ENCODE peak calls at places on chromosome 18, in five cellular contexts. One of them, this sample, is unnamed.

GRCh38 chr18:34773961-34774754 is 64.1 kb downstream of the DTNA start:
- DNase-seq in SK-N-SH: peak; percentile 54
- DNase-seq in transverse colon: peak; percentile 27
- DNase-seq in stomach: peak; percentile 59
- DNase-seq in prostate gland: no peak
- DNase-seq in this sample: no peak

GRCh38 chr18:34219651-34220050 is 5.1 kb downstream of the NOL4 start:
- DNase-seq in SK-N-SH: peak; percentile 78
- DNase-seq in transverse colon: no peak
- DNase-seq in stomach: no peak
- DNase-seq in prostate gland: no peak
- DNase-seq in this sample: no peak

GRCh38 chr18:79962835-79963657 is 1.4 kb upstream of the HSBP1L1 start:
- DNase-seq in SK-N-SH: no peak
- DNase-seq in transverse colon: no peak
- DNase-seq in stomach: no peak
- DNase-seq in prostate gland: no peak
- DNase-seq in this sample: peak; percentile 64

GRCh38 chr18:22167471-22168151 is 1.8 kb upstream of the GATA6 start:
- DNase-seq in SK-N-SH: peak; percentile 40
- DNase-seq in transverse colon: peak; percentile 60
- DNase-seq in stomach: no peak
- DNase-seq in prostate gland: no peak
- DNase-seq in this sample: no peak

GRCh38 chr18:79200546-79201268 is 131.5 kb downstream of the ATP9B start:
- DNase-seq in SK-N-SH: peak; percentile 55
- DNase-seq in transverse colon: peak; percentile 23
- DNase-seq in stomach: no peak
- DNase-seq in prostate gland: peak; percentile 79
- DNase-seq in this sample: peak; percentile 33

GRCh38 chr18:23982154-23983071 is 32.1 kb upstream of the TTC39C start:
- DNase-seq in SK-N-SH: peak; percentile 48
- DNase-seq in transverse colon: peak; percentile 48
- DNase-seq in stomach: no peak
- DNase-seq in prostate gland: no peak
- DNase-seq in this sample: no peak

GRCh38 chr18:9711361-9712129 is 3.4 kb downstream of the RAB31 start:
- DNase-seq in SK-N-SH: no peak
- DNase-seq in transverse colon: no peak
- DNase-seq in stomach: no peak
- DNase-seq in prostate gland: no peak
- DNase-seq in this sample: peak; percentile 48

GRCh38 chr18:32326450-32327309 is 136.8 kb downstream of the MEP1B start:
- DNase-seq in SK-N-SH: no peak
- DNase-seq in transverse colon: no peak
- DNase-seq in stomach: no peak
- DNase-seq in prostate gland: no peak
- DNase-seq in this sample: no peak

GRCh38 chr18:67644226-67644625 is 127.7 kb upstream of the DSEL start:
- DNase-seq in SK-N-SH: no peak
- DNase-seq in transverse colon: no peak
- DNase-seq in stomach: no peak
- DNase-seq in prostate gland: no peak
- DNase-seq in this sample: no peak

GRCh38 chr18:51621103-51621969 is 423.9 kb upstream of the MEX3C start:
- DNase-seq in SK-N-SH: peak; percentile 53
- DNase-seq in transverse colon: peak; percentile 37
- DNase-seq in stomach: peak; percentile 41
- DNase-seq in prostate gland: no peak
- DNase-seq in this sample: peak; percentile 8

GRCh38 chr18:31679133-31679731 is 5.1 kb downstream of the B4GALT6 start:
- DNase-seq in SK-N-SH: no peak
- DNase-seq in transverse colon: no peak
- DNase-seq in stomach: no peak
- DNase-seq in prostate gland: no peak
- DNase-seq in this sample: no peak

GRCh38 chr18:63301458-63301857 is 18.1 kb downstream of the BCL2 start:
- DNase-seq in SK-N-SH: no peak
- DNase-seq in transverse colon: no peak
- DNase-seq in stomach: no peak
- DNase-seq in prostate gland: no peak
- DNase-seq in this sample: no peak

GRCh38 chr18:77051581-77052296 is 80.8 kb downstream of the MBP start:
- DNase-seq in SK-N-SH: no peak
- DNase-seq in transverse colon: no peak
- DNase-seq in stomach: no peak
- DNase-seq in prostate gland: no peak
- DNase-seq in this sample: no peak

GRCh38 chr18:22346968-22347611 is 70.6 kb downstream of the CTAGE1 start:
- DNase-seq in SK-N-SH: no peak
- DNase-seq in transverse colon: peak; percentile 86
- DNase-seq in stomach: peak; percentile 79
- DNase-seq in prostate gland: no peak
- DNase-seq in this sample: no peak

GRCh38 chr18:39871976-39872375 is 2083.1 kb upstream of the PIK3C3 start:
- DNase-seq in SK-N-SH: no peak
- DNase-seq in transverse colon: no peak
- DNase-seq in stomach: no peak
- DNase-seq in prostate gland: no peak
- DNase-seq in this sample: no peak

GRCh38 chr18:74745658-74746403 is 148.2 kb downstream of the ZNF407 start:
- DNase-seq in SK-N-SH: peak; percentile 11
- DNase-seq in transverse colon: no peak
- DNase-seq in stomach: no peak
- DNase-seq in prostate gland: no peak
- DNase-seq in this sample: no peak

GRCh38 chr18:361941-362913 is 94.4 kb upstream of the THOC1 start:
- DNase-seq in SK-N-SH: peak; percentile 74
- DNase-seq in transverse colon: no peak
- DNase-seq in stomach: no peak
- DNase-seq in prostate gland: no peak
- DNase-seq in this sample: no peak

GRCh38 chr18:21203842-21204241 is 38.2 kb upstream of the GREB1L start:
- DNase-seq in SK-N-SH: no peak
- DNase-seq in transverse colon: no peak
- DNase-seq in stomach: no peak
- DNase-seq in prostate gland: no peak
- DNase-seq in this sample: no peak

GRCh38 chr18:35220424-35220823 is 20.4 kb upstream of the ZNF397 start:
- DNase-seq in SK-N-SH: no peak
- DNase-seq in transverse colon: peak; percentile 12
- DNase-seq in stomach: no peak
- DNase-seq in prostate gland: no peak
- DNase-seq in this sample: no peak

GRCh38 chr18:58045265-58046086 is 1.4 kb downstream of the NEDD4L start:
- DNase-seq in SK-N-SH: peak; percentile 42
- DNase-seq in transverse colon: peak; percentile 78
- DNase-seq in stomach: peak; percentile 78
- DNase-seq in prostate gland: peak; percentile 88
- DNase-seq in this sample: peak; percentile 14
- TF ChIP-seq POLR2AphosphoS5 in SK-N-SH: no peak
- TF ChIP-seq POLR2AphosphoS5 in transverse colon: peak; percentile 39
- TF ChIP-seq POLR2AphosphoS5 in stomach: no peak
- TF ChIP-seq POLR2AphosphoS5 in prostate gland: peak; percentile 70
- TF ChIP-seq POLR2AphosphoS5 in this sample: no peak

GRCh38 chr18:54223568-54224241 is 764 bp downstream of the MBD2 start:
- DNase-seq in SK-N-SH: peak; percentile 40
- DNase-seq in transverse colon: peak; percentile 86
- DNase-seq in stomach: peak; percentile 69
- DNase-seq in prostate gland: peak; percentile 72
- DNase-seq in this sample: peak; percentile 25
- TF ChIP-seq POLR2AphosphoS5 in SK-N-SH: no peak
- TF ChIP-seq POLR2AphosphoS5 in transverse colon: peak; percentile 36
- TF ChIP-seq POLR2AphosphoS5 in stomach: peak; percentile 49
- TF ChIP-seq POLR2AphosphoS5 in prostate gland: peak; percentile 63
- TF ChIP-seq POLR2AphosphoS5 in this sample: no peak

GRCh38 chr18:13219576-13219975 is 1.0 kb downstream of the LDLRAD4 start:
- DNase-seq in SK-N-SH: no peak
- DNase-seq in transverse colon: no peak
- DNase-seq in stomach: no peak
- DNase-seq in prostate gland: no peak
- DNase-seq in this sample: no peak

GRCh38 chr18:13217971-13218375 is 587 bp upstream of the LDLRAD4 start:
- DNase-seq in SK-N-SH: no peak
- DNase-seq in transverse colon: peak; percentile 35
- DNase-seq in stomach: no peak
- DNase-seq in prostate gland: no peak
- DNase-seq in this sample: no peak

GRCh38 chr18:13219012-13219396 is 444 bp downstream of the LDLRAD4 start:
- DNase-seq in SK-N-SH: no peak
- DNase-seq in transverse colon: no peak
- DNase-seq in stomach: no peak
- DNase-seq in prostate gland: no peak
- DNase-seq in this sample: no peak

GRCh38 chr18:13217466-13217961 is 1.0 kb upstream of the LDLRAD4 start:
- DNase-seq in SK-N-SH: peak; percentile 80
- DNase-seq in transverse colon: peak; percentile 70
- DNase-seq in stomach: peak; percentile 58
- DNase-seq in prostate gland: peak; percentile 46
- DNase-seq in this sample: no peak

GRCh38 chr18:13218376-13219011 is at the start of gene LDLRAD4:
- DNase-seq in SK-N-SH: peak; percentile 77
- DNase-seq in transverse colon: peak; percentile 59
- DNase-seq in stomach: peak; percentile 39
- DNase-seq in prostate gland: peak; percentile 42
- DNase-seq in this sample: no peak
- TF ChIP-seq POLR2AphosphoS5 in SK-N-SH: no peak
- TF ChIP-seq POLR2AphosphoS5 in transverse colon: no peak
- TF ChIP-seq POLR2AphosphoS5 in stomach: peak; percentile 4
- TF ChIP-seq POLR2AphosphoS5 in prostate gland: no peak
- TF ChIP-seq POLR2AphosphoS5 in this sample: no peak

DNA sequence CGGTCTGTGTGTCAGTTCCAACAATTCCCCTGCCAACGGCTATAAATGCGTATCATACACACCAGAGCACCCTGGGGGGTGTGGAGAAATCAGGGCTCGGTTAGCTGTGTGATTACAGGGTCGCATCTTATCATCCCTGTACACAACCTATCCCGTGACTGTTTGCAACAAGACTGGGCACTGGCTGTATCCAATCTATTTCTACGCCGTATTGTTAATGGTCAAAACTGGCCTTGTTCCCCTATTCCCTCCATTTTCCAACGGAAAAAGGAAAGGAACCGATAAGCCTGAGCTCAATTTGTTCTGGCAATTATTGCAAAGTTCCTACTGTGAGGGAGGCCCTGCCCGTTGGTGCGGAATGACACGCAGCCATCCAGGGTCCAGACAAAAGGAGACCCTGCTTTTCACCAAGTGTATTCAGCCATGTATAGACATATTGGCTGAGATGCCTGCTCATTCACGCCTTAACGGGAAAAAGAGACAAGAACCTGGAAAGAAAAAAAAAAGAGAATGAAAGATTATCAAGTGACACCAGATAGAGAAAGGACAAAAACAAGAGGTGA is 137.0 kb downstream of the CDH20 start:
- DNase-seq in SK-N-SH: no peak
- DNase-seq in transverse colon: no peak
- DNase-seq in stomach: no peak
- DNase-seq in prostate gland: no peak
- DNase-seq in this sample: no peak
- TF ChIP-seq POLR2AphosphoS5 in SK-N-SH: no peak
- TF ChIP-seq POLR2AphosphoS5 in transverse colon: no peak
- TF ChIP-seq POLR2AphosphoS5 in stomach: no peak
- TF ChIP-seq POLR2AphosphoS5 in prostate gland: no peak
- TF ChIP-seq POLR2AphosphoS5 in this sample: no peak

GRCh38 chr18:46335551-46336059 is 231.4 kb downstream of the HAUS1 start:
- DNase-seq in SK-N-SH: peak; percentile 75
- DNase-seq in transverse colon: no peak
- DNase-seq in stomach: no peak
- DNase-seq in prostate gland: no peak
- DNase-seq in this sample: no peak
- TF ChIP-seq POLR2AphosphoS5 in SK-N-SH: no peak
- TF ChIP-seq POLR2AphosphoS5 in transverse colon: no peak
- TF ChIP-seq POLR2AphosphoS5 in stomach: no peak
- TF ChIP-seq POLR2AphosphoS5 in prostate gland: no peak
- TF ChIP-seq POLR2AphosphoS5 in this sample: no peak

GRCh38 chr18:42113529-42114191 is 158.6 kb downstream of the PIK3C3 start:
- DNase-seq in SK-N-SH: no peak
- DNase-seq in transverse colon: no peak
- DNase-seq in stomach: no peak
- DNase-seq in prostate gland: no peak
- DNase-seq in this sample: no peak
- TF ChIP-seq POLR2AphosphoS5 in SK-N-SH: no peak
- TF ChIP-seq POLR2AphosphoS5 in transverse colon: no peak
- TF ChIP-seq POLR2AphosphoS5 in stomach: no peak
- TF ChIP-seq POLR2AphosphoS5 in prostate gland: no peak
- TF ChIP-seq POLR2AphosphoS5 in this sample: no peak